ENCODE peak calls at places on chromosomes 16 and 17, in six cellular contexts. Q, L, H, N, B and C are unnamed samples.

GRCh38 chr16:23509763-23510153 is 536 bp downstream of the GGA2 start:
- DNase-seq in N (peak; percentile 43), Q (peak; percentile 72), B (peak; percentile 36), H (peak; percentile 55), L (no peak), C (no peak)

GRCh38 chr16:24838554-24839266 is 7.1 kb upstream of the SLC5A11 start:
- DNase-seq in L (no peak), B (no peak), N (no peak), Q (no peak), H (no peak), C (no peak)

GRCh38 chr17:66778531-66778930 is 56.4 kb upstream of the CACNG5 start:
- DNase-seq in N (no peak), H (no peak), L (no peak), B (no peak), Q (no peak), C (no peak)

GRCh38 chr17:66834919-66835454 is at the start of gene CACNG5:
- DNase-seq in Q (peak; percentile 59), B (no peak), H (no peak), L (no peak), N (no peak), C (no peak)

GRCh38 chr17:3647769-3648540 is 11.4 kb downstream of the CTNS start:
- DNase-seq in Q (peak; percentile 82), N (no peak), B (no peak), H (peak; percentile 78), L (no peak), C (no peak)

GRCh38 chr17:29495011-29495410 is 71.8 kb downstream of the ABHD15 start:
- DNase-seq in N (no peak), L (no peak), B (no peak), Q (no peak), H (no peak), C (no peak)

GRCh38 chr16:77840623-77841274 is 52.4 kb downstream of the VAT1L start:
- DNase-seq in N (no peak), Q (no peak), L (no peak), B (no peak), H (no peak), C (no peak)

GRCh38 chr17:14297161-14297851 is 3.6 kb upstream of the HS3ST3B1 start:
- DNase-seq in L (peak; percentile 55), H (no peak), B (no peak), N (peak; percentile 40), Q (peak; percentile 66), C (peak; percentile 54)

GRCh38 chr17:78357687-78358537 is 2.0 kb downstream of the SOCS3 start:
- DNase-seq in N (no peak), H (no peak), B (no peak), L (no peak), Q (no peak), C (peak; percentile 17)

GRCh38 chr16:4415538-4416199 is 727 bp downstream of the CORO7 start:
- DNase-seq in N (no peak), H (peak; percentile 75), L (peak; percentile 47), Q (peak; percentile 27), B (no peak), C (peak; percentile 81)

GRCh38 chr17:50090071-50090470 is 5.1 kb upstream of the PDK2 start:
- DNase-seq in B (no peak), Q (no peak), N (no peak), H (no peak), L (no peak), C (peak; percentile 26)

GRCh38 chr17:1898332-1898731 is 68.5 kb downstream of the RPA1 start:
- DNase-seq in B (no peak), L (no peak), Q (no peak), H (no peak), N (no peak), C (no peak)

GRCh38 chr17:50047488-50048126 is 8.3 kb upstream of the ITGA3 start:
- DNase-seq in B (no peak), H (no peak), N (no peak), Q (no peak), L (no peak), C (no peak)

GRCh38 chr16:87305505-87306391 is 11.4 kb downstream of the C16orf95 start:
- DNase-seq in N (no peak), B (no peak), H (no peak), L (no peak), Q (no peak), C (no peak)

GRCh38 chr17:12566281-12567002 is 99.2 kb upstream of the MYOCD start:
- DNase-seq in Q (peak; percentile 50), B (no peak), N (no peak), L (no peak), H (no peak), C (no peak)

GRCh38 chr16:84543931-84544776 is 39.7 kb upstream of the MEAK7 start:
- DNase-seq in Q (no peak), L (no peak), B (peak; percentile 32), N (no peak), H (no peak), C (no peak)

GRCh38 chr16:83335076-83335475 is 472.7 kb upstream of the HSBP1 start:
- DNase-seq in N (no peak), L (no peak), B (no peak), H (no peak), Q (no peak), C (no peak)

GRCh38 chr16:30561212-30561816 is 3.1 kb upstream of the ZNF764 start:
- DNase-seq in H (no peak), B (peak; percentile 51), L (peak; percentile 41), N (peak; percentile 71), Q (no peak), C (peak; percentile 65)

GRCh38 chr17:14143678-14144077 is 74.4 kb downstream of the COX10 start:
- DNase-seq in Q (peak; percentile 20), H (no peak), L (no peak), N (no peak), B (no peak), C (no peak)

GRCh38 chr17:28249706-28250105 is 69.3 kb upstream of the TMEM97 start:
- DNase-seq in N (no peak), B (no peak), L (no peak), Q (no peak), H (no peak), C (no peak)
- H3K27ac ChIP-seq in N (no peak overlapping the region), B (no peak overlapping the region), L (no peak overlapping the region), Q (no peak overlapping the region), H (no peak overlapping the region), C (no peak overlapping the region)

DNA sequence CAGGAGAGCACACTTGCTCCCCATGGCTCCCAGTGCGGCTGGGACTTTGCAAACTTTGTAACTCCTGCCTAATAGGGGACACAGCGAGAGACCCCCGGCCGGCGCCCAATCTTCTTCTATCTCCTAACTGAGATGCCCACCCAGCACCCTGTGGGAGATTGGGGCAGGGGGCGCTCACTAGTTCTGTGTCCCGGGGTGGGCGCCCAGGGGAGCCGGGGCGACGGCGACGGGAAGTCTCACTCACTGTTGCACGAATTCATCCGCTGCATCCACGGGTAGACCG is 3.9 kb upstream of the HOXB5 start:
- DNase-seq in H (no peak), Q (no peak), B (no peak), L (no peak), N (no peak), C (no peak)
- H3K4me3 ChIP-seq in H (peak overlapping the region; percentile 57), Q (peak overlapping the region; percentile 25), B (peak overlapping the region; percentile 39), L (peak overlapping the region; percentile 73), N (peak overlapping the region; percentile 38), C (peak overlapping the region; percentile 63)

DNA sequence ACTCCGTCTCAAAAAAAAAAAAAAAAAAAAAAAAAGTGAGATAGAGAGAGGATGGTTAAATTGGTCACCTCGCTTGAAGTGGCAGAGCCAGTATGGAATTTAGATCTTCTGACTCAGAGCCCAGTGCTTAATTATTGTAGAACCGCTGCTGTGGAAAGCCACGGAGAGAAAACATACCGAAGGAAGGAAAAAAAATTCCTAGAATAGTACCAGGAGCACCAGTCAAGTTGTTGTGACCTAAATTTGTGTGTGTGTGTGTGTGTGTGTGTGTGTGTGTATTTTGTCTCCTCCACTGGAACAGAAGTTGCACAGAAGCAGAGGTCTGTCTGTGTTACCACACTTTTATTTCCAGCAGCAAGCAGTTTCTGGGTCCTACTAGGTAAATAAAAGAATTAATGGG is 10.6 kb upstream of the NUP85 start:
- DNase-seq in B (no peak), L (no peak), N (no peak), H (no peak), Q (no peak), C (no peak)
- H3K4me1 ChIP-seq in B (no peaks in the 10 kb centered on the region), L (no peaks in the 10 kb centered on the region), N (no peaks in the 10 kb centered on the region), H (no peaks in the 10 kb centered on the region), Q (no peaks in the 10 kb centered on the region), C (no peaks in the 10 kb centered on the region)

DNA sequence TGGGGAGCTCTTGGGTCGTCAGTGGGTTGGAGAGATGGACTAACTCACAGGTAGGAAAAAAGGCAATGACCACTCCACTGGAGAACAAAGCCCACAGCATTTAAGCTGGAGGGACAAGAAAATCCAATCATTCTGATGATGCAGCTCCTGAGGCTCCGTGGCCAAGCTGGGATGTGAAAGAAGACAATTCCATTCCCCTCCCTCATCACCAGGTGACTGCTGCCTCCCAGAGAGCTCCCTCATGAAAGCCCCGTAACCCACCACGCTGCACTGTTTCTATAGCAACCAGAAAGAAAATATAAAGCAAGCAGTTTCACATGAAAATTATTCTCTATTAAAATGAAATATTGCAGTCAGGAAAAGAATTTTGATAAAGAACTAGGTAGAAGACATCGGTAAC is 15.2 kb downstream of the ANKRD11 start:
- DNase-seq in N (no peak), Q (no peak), H (no peak), L (no peak), B (no peak), C (no peak)
- H3K27ac ChIP-seq in N (no peak overlapping the region), Q (no peak overlapping the region), H (no peak overlapping the region), L (no peak overlapping the region), B (no peak overlapping the region), C (no peak overlapping the region)

DNA sequence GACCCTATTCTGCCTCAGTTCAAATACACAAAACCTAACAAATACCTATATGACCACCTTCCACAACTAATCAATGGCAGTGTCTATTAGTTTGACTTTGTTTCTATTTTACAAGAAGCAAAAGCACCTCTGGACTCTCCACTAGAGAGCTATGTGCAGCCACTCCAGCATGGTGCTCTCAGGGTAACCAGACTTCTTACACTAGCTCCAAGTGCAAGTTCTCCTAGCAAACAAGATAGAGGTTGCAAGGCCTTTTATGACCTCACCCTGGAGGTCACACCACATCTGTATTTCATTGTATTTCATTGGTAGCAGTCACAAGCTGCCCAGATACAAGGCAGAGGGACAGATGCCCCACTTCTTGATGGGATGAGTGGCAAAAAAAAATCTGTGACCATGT is 8.3 kb upstream of the ZNF263 start:
- DNase-seq in Q (no peak), L (no peak), N (no peak), B (no peak), H (no peak), C (no peak)
- H3K4me3 ChIP-seq in Q (no peak overlapping the region), L (no peak overlapping the region), N (no peak overlapping the region), B (no peak overlapping the region), H (no peak overlapping the region), C (no peak overlapping the region)

GRCh38 chr17:57869599-57870282 is 19.9 kb upstream of the MRPS23 start:
- DNase-seq in B (no peak), N (no peak), L (no peak), H (no peak), Q (no peak), C (no peak)
- H3K4me1 ChIP-seq in B (peaks cover 16% of the 10 kb centered on the region), N (peaks cover 16% of the 10 kb centered on the region), L (peaks cover 57% of the 10 kb centered on the region), H (peaks cover 22% of the 10 kb centered on the region), Q (peaks cover 11% of the 10 kb centered on the region), C (peaks cover 38% of the 10 kb centered on the region)

DNA sequence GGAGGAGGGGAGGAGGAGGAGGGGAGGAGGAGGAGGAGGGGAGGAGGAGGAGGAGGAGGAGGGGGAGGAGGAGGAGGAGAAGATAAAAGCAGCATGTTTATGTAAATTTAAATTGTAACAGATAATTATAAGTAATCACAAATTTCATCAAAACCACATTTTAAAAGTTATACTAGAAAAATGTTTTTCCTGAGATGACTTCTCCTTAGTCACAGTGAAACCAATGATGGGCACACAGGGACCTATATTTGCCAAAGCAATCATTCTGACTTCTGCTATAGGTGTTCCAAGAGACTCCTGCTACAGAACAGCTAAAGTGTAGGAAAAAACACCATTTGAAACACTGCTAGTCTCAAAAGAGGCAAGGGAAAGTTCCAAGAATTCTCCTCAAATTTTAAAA is 66.4 kb downstream of the CEP95 start:
- DNase-seq in L (no peak), N (no peak), H (no peak), Q (no peak), B (no peak), C (no peak)
- H3K27ac ChIP-seq in L (no peak overlapping the region), N (no peak overlapping the region), H (no peak overlapping the region), Q (no peak overlapping the region), B (no peak overlapping the region), C (peak overlapping the region; percentile 9)